ENCODE peak calls at places on chromosomes 5 and 9, in seven cellular contexts. H is upper lobe of left lung, T is HCT116, X is suprapubic skin, L is K562, R is endothelial cell of umbilical vein, N is GM23338. Y is an unnamed sample.

GRCh38 chr5:138468133-138468965 is 3.1 kb downstream of the EGR1 start:
- DNase-seq in H (no peak), T (peak; percentile 35), X (no peak), L (no peak), R (peak; percentile 1), N (no peak), Y (no peak)

GRCh38 chr9:130186839-130187522 is 14.8 kb downstream of the NCS1 start:
- DNase-seq in H (peak; percentile 57), T (peak; percentile 71), X (no peak), L (peak; percentile 86), R (no peak), N (peak; percentile 60), Y (no peak)

GRCh38 chr5:67129768-67130167 is 66.8 kb downstream of the CD180 start:
- DNase-seq in H (no peak), T (no peak), X (no peak), L (no peak), R (no peak), N (no peak), Y (no peak)

GRCh38 chr9:129319076-129319937 is 141.2 kb upstream of the IER5L start:
- DNase-seq in H (peak; percentile 17), T (no peak), X (peak; percentile 73), L (no peak), R (no peak), N (no peak), Y (peak; percentile 67)

GRCh38 chr9:73869261-73869660 is 627.9 kb upstream of the RORB start:
- DNase-seq in H (peak; percentile 20), T (no peak), X (no peak), L (peak; percentile 8), R (peak; percentile 1), N (no peak), Y (no peak)

GRCh38 chr5:66333192-66333591 is 189.1 kb downstream of the SREK1 start:
- DNase-seq in H (no peak), T (no peak), X (no peak), L (no peak), R (no peak), N (no peak), Y (no peak)

GRCh38 chr5:132961887-132962286 is 1.5 kb downstream of the AFF4 start:
- DNase-seq in H (no peak), T (no peak), X (no peak), L (no peak), R (peak; percentile 46), N (no peak), Y (no peak)

GRCh38 chr5:141514330-141515111 is 25.6 kb downstream of the PCDHGC5 start:
- DNase-seq in H (no peak), T (no peak), X (no peak), L (no peak), R (peak; percentile 28), N (peak; percentile 85), Y (no peak)

GRCh38 chr9:136902259-136902821 is 16.0 kb downstream of the TRAF2 start:
- DNase-seq in H (peak; percentile 94), T (no peak), X (no peak), L (no peak), R (peak; percentile 66), N (no peak), Y (peak; percentile 87)

GRCh38 chr5:14246350-14247053 is 103.4 kb downstream of the TRIO start:
- DNase-seq in H (no peak), T (no peak), X (no peak), L (no peak), R (no peak), N (no peak), Y (no peak)

GRCh38 chr5:132607133-132607532 is 50.4 kb downstream of the RAD50 start:
- DNase-seq in H (no peak), T (no peak), X (no peak), L (no peak), R (no peak), N (no peak), Y (no peak)

GRCh38 chr9:33198163-33198562 is 31.0 kb upstream of the B4GALT1 start:
- DNase-seq in H (no peak), T (no peak), X (no peak), L (no peak), R (no peak), N (no peak), Y (no peak)
- TF ChIP-seq POLR2AphosphoS5 in H (no peak), T (no peak), X (no peak), L (no peak), R (no peak), N (no peak), Y (no peak)

DNA sequence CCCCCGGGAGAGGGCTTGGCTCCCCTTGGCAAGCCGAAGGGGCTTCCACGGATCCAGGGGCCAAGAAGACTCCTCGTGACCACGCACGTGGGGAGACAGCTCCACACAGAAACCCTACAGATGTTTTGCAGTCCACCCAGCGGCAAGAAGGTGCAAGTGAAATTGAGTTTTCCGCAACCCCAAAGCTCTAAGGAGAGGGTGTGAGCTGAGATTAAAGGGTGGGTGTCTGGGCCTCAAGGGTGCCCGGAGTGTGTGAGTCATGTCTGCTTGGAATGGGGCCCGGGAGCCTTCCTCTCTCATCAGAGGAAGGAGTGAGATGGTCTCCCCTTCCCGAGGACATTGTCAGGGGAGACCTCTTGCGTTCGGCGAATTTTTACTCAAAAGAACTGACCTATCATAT is 79.1 kb downstream of the OLFM1 start:
- DNase-seq in H (no peak), T (peak; percentile 7), X (no peak), L (no peak), R (no peak), N (no peak), Y (no peak)
- H3K27me3 ChIP-seq in H (no peaks in the 10 kb centered on the region), T (peaks cover 41% of the 10 kb centered on the region), X (peaks cover 75% of the 10 kb centered on the region), L (peaks cover 15% of the 10 kb centered on the region), R (no peaks in the 10 kb centered on the region), N (no peaks in the 10 kb centered on the region), Y (peaks cover 37% of the 10 kb centered on the region)

GRCh38 chr9:94156549-94157407 is 72.5 kb downstream of the PTPDC1 start:
- DNase-seq in H (peak; percentile 86), T (no peak), X (peak; percentile 91), L (no peak), R (peak; percentile 83), N (no peak), Y (no peak)
- TF ChIP-seq POLR2AphosphoS5 in H (no peak), T (no peak), X (no peak), L (peak; percentile 20), R (peak; percentile 34), N (no peak), Y (peak; percentile 35)

GRCh38 chr5:51395666-51396356 is 12.6 kb downstream of the ISL1 start:
- DNase-seq in H (no peak), T (no peak), X (no peak), L (no peak), R (no peak), N (no peak), Y (no peak)
- H3K27me3 ChIP-seq in H (no peaks in the 10 kb centered on the region), T (no peaks in the 10 kb centered on the region), X (peaks cover 85% of the 10 kb centered on the region), L (no peaks in the 10 kb centered on the region), R (peaks cover 21% of the 10 kb centered on the region), N (peaks cover 100% of the 10 kb centered on the region), Y (peaks cover 36% of the 10 kb centered on the region)

GRCh38 chr9:116381350-116381749 is 227.8 kb downstream of the PAPPA start:
- DNase-seq in H (no peak), T (no peak), X (no peak), L (no peak), R (no peak), N (no peak), Y (no peak)

GRCh38 chr9:116372786-116373185 is 219.2 kb downstream of the PAPPA start:
- DNase-seq in H (no peak), T (no peak), X (no peak), L (no peak), R (no peak), N (no peak), Y (no peak)

GRCh38 chr9:116378873-116379272 is 225.3 kb downstream of the PAPPA start:
- DNase-seq in H (no peak), T (no peak), X (no peak), L (no peak), R (no peak), N (no peak), Y (no peak)

GRCh38 chr9:116380496-116380995 is 227.0 kb downstream of the PAPPA start:
- DNase-seq in H (no peak), T (no peak), X (no peak), L (no peak), R (no peak), N (no peak), Y (no peak)

DNA sequence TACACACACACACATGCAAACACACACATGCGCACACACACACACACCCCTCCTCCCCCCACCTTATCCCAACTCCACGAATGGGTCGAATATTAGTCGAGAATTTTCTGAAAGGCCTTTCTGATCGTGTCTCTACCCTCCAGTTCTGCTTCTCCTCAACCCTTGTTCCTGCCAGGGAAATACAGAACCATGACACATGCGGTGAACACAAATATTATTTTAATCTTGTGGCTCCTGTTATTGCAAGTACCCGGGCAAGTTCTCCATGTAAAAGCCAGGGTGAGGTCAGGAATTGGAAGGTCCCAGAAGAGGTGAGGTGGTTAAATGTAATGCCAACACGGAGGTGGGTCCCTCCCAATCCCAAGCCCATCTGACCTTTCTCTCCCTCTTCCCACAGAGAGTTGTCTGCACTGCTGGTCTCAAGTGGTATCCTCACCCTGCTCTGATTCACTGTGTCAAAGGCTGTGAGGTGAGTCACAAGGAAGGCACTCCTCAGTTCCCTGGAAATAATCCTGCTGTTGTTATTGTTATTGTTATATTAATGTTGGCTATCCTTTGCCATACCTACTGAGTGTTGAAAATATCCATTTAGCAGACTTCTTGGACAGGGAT is 223.7 kb downstream of the PAPPA start:
- DNase-seq in H (no peak), T (peak; percentile 57), X (no peak), L (no peak), R (peak; percentile 26), N (no peak), Y (no peak)
- TF ChIP-seq POLR2AphosphoS5 in H (no peak), T (no peak), X (no peak), L (no peak), R (no peak), N (no peak), Y (no peak)

DNA sequence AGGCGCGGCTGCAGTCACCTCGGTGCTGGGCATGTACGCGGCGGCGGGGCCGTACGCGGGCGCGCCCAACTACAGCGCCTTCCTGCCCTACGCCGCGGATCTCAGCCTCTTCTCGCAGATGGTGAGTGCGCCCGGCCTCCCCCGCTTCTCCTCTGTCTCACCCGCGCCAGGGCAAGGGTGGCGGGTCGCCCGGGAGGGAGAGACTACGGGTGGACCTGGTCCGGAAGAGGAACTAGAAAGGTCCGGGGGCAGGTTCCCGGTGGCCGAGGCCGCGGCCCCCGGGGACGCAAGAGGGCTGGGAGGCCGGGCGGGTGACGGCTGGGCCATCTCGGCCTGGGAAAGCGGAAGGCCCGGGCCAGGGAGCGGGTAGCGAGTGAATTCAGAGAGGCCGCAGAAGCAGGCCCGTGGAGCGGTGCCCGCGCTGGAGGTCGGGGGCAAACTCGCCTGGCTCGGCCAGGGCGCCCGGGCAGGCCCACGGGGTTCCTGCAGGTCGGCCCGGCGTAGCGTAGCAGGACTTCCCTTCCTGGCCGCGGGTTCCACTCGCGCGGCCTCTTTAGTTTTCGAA is 711 bp downstream of the IRX1 start:
- DNase-seq in H (no peak), T (no peak), X (no peak), L (no peak), R (no peak), N (peak; percentile 61), Y (no peak)
- H3K27me3 ChIP-seq in H (no peaks in the 10 kb centered on the region), T (no peaks in the 10 kb centered on the region), X (peaks cover 86% of the 10 kb centered on the region), L (peaks cover 22% of the 10 kb centered on the region), R (peaks cover 74% of the 10 kb centered on the region), N (peaks cover 95% of the 10 kb centered on the region), Y (peaks cover 99% of the 10 kb centered on the region)